ENCODE peak calls at places on chromosome 6, in seven cellular contexts. K is GOT3; J is HEK293T; N is ovary; U is epithelial cell of esophagus; P is activated CD8-positive, alpha-beta memory T cell treated with anti-CD3 and anti-CD28 coated beads, Interleukin-2, amount 10 ng/mL, durations not matched to agents 7 days and 5 days; D is nucleus accumbens. Q is an unnamed sample.

GRCh38 chr6:33665957-33666356 is 44.8 kb downstream of the ITPR3 start:
- DNase-seq in K (no peak), J (no peak), N (no peak), U (no peak), P (no peak), D (no peak), Q (no peak)

GRCh38 chr6:36625161-36625919 is 31.2 kb downstream of the SRSF3 start:
- DNase-seq in K (no peak), J (no peak), N (no peak), U (peak), P (no peak), D (no peak), Q (no peak)

GRCh38 chr6:37822851-37823682 is 3.5 kb downstream of the ZFAND3 start:
- DNase-seq in K (no peak), J (no peak), N (no peak), U (peak), P (no peak), D (no peak), Q (no peak)

GRCh38 chr6:47132724-47133123 is 90.6 kb upstream of the ADGRF1 start:
- DNase-seq in K (no peak), J (peak), N (no peak), U (no peak), P (no peak), D (no peak), Q (no peak)

GRCh38 chr6:129287778-129288177 is 404.8 kb downstream of the LAMA2 start:
- DNase-seq in K (no peak), J (no peak), N (no peak), U (no peak), P (no peak), D (no peak), Q (no peak)

GRCh38 chr6:161186173-161186769 is 87.6 kb downstream of the AGPAT4 start:
- DNase-seq in K (no peak), J (no peak), N (no peak), U (peak), P (no peak), D (no peak), Q (no peak)

GRCh38 chr6:134546962-134547645 is 229.2 kb upstream of the SGK1 start:
- DNase-seq in K (no peak), J (no peak), N (no peak), U (no peak), P (no peak), D (no peak), Q (no peak)

GRCh38 chr6:43588194-43588593 is 12.2 kb downstream of the POLH start:
- DNase-seq in K (no peak), J (no peak), N (no peak), U (no peak), P (no peak), D (no peak), Q (no peak)

GRCh38 chr6:142802124-142802523 is 142.9 kb downstream of the HIVEP2 start:
- DNase-seq in K (no peak), J (no peak), N (no peak), U (peak), P (no peak), D (no peak), Q (no peak)

GRCh38 chr6:73675466-73676098 is 20.4 kb upstream of the CD109 start:
- DNase-seq in K (peak), J (peak), N (peak), U (peak), P (peak), D (no peak), Q (peak)

GRCh38 chr6:154458565-154459475 is 51.7 kb downstream of the CNKSR3 start:
- DNase-seq in K (no peak), J (no peak), N (no peak), U (no peak), P (no peak), D (no peak), Q (no peak)

GRCh38 chr6:143621876-143622605 is 55.7 kb upstream of the PHACTR2 start:
- DNase-seq in K (no peak), J (no peak), N (no peak), U (peak), P (no peak), D (no peak), Q (no peak)

GRCh38 chr6:125302840-125303511 is 1.2 kb upstream of the HDDC2 start:
- DNase-seq in K (no peak), J (no peak), N (no peak), U (no peak), P (no peak), D (no peak), Q (no peak)

GRCh38 chr6:166514196-166514595 is 72.3 kb downstream of the RAMACL start:
- DNase-seq in K (no peak), J (no peak), N (no peak), U (no peak), P (no peak), D (no peak), Q (no peak)

GRCh38 chr6:131946404-131946991 is 4.7 kb downstream of the CCN2 start:
- DNase-seq in K (no peak), J (no peak), N (no peak), U (no peak), P (no peak), D (no peak), Q (no peak)

GRCh38 chr6:163820745-163821456 is 406.4 kb downstream of the QKI start:
- DNase-seq in K (no peak), J (no peak), N (no peak), U (no peak), P (no peak), D (no peak), Q (no peak)

GRCh38 chr6:18135171-18135570 is 12.7 kb upstream of the NHLRC1 start:
- DNase-seq in K (no peak), J (no peak), N (no peak), U (no peak), P (no peak), D (no peak), Q (no peak)

GRCh38 chr6:56713285-56713684 is 70.6 kb upstream of the DST start:
- DNase-seq in K (no peak), J (no peak), N (no peak), U (peak), P (no peak), D (no peak), Q (no peak)

GRCh38 chr6:130513770-130514169 is 148.0 kb downstream of the TMEM200A start:
- DNase-seq in K (no peak), J (no peak), N (no peak), U (no peak), P (peak), D (no peak), Q (no peak)

GRCh38 chr6:141173529-141173928 is 959.2 kb upstream of the GJE1 start:
- DNase-seq in K (no peak), J (no peak), N (no peak), U (no peak), P (no peak), D (no peak), Q (no peak)

GRCh38 chr6:73565767-73566485 is 45.1 kb upstream of the EEF1A1 start:
- DNase-seq in K (no peak), J (no peak), N (no peak), U (no peak), P (no peak), D (no peak), Q (no peak)

GRCh38 chr6:112054520-112055160 is 736 bp downstream of the CCN6 start:
- DNase-seq in K (no peak), J (no peak), N (no peak), U (peak), P (no peak), D (no peak), Q (no peak)

GRCh38 chr6:11738681-11739375 is 39.8 kb downstream of the ADTRP start:
- DNase-seq in K (no peak), J (no peak), N (no peak), U (no peak), P (no peak), D (no peak), Q (no peak)

GRCh38 chr6:158060447-158061360 is 79.0 kb downstream of the SYNJ2 start:
- DNase-seq in K (peak), J (no peak), N (peak), U (peak), P (no peak), D (no peak), Q (no peak)